ENCODE peak calls at places on chromosome 22, in five cellular contexts. F is stomach, X is OCI-LY7, A is left ventricle myocardium inferior, Y is spleen. S is an unnamed sample.

GRCh38 chr22:20173246-20173645 is 22.4 kb upstream of the CCDC188 start:
- DNase-seq in F (no peak), X (no peak), A (no peak), Y (no peak), S (no peak)

GRCh38 chr22:25970996-25971811 is 198.1 kb upstream of the SEZ6L start:
- DNase-seq in F (no peak), X (no peak), A (no peak), Y (no peak), S (no peak)

GRCh38 chr22:42376721-42377177 is 55.5 kb downstream of the NFAM1 start:
- DNase-seq in F (peak), X (no peak), A (peak), Y (peak), S (no peak)

GRCh38 chr22:23781533-23781932 is 5.2 kb upstream of the SMARCB1 start:
- DNase-seq in F (no peak), X (no peak), A (no peak), Y (no peak), S (no peak)

GRCh38 chr22:41256254-41256897 is 15.6 kb upstream of the CHADL start:
- DNase-seq in F (no peak), X (no peak), A (no peak), Y (no peak), S (no peak)

GRCh38 chr22:37244922-37245722 is 1.1 kb upstream of the RAC2 start:
- DNase-seq in F (no peak), X (peak), A (no peak), Y (peak), S (peak)

GRCh38 chr22:50737728-50738648 is at the start of gene ACR:
- DNase-seq in F (peak), X (no peak), A (no peak), Y (peak), S (no peak)

GRCh38 chr22:40479887-40480538 is 109.6 kb downstream of the SGSM3 start:
- DNase-seq in F (no peak), X (no peak), A (no peak), Y (no peak), S (no peak)

GRCh38 chr22:31049815-31050420 is 31.2 kb upstream of the SMTN start:
- DNase-seq in F (no peak), X (no peak), A (no peak), Y (no peak), S (no peak)

GRCh38 chr22:19173047-19174035 is 5.2 kb downstream of the SLC25A1 start:
- DNase-seq in F (no peak), X (peak), A (no peak), Y (peak), S (no peak)

GRCh38 chr22:36739185-36739584 is 35.6 kb upstream of the CACNG2 start:
- DNase-seq in F (no peak), X (no peak), A (no peak), Y (no peak), S (no peak)

GRCh38 chr22:41699264-41700104 is at the start of gene MEI1:
- DNase-seq in F (peak), X (no peak), A (peak), Y (peak), S (peak)

GRCh38 chr22:42061041-42061440 is 9.6 kb downstream of the NAGA start:
- DNase-seq in F (peak), X (no peak), A (no peak), Y (peak), S (no peak)

GRCh38 chr22:46054091-46054877 is 77.3 kb upstream of the WNT7B start:
- DNase-seq in F (peak), X (peak), A (peak), Y (peak), S (peak)

GRCh38 chr22:20453222-20453621 is 15.6 kb upstream of the SCARF2 start:
- DNase-seq in F (no peak), X (no peak), A (no peak), Y (no peak), S (no peak)

GRCh38 chr22:46547883-46548244 is 10.4 kb upstream of the CELSR1 start:
- DNase-seq in F (no peak), X (no peak), A (peak), Y (peak), S (no peak)

GRCh38 chr22:32204211-32204855 is 540 bp downstream of the RFPL2 start:
- DNase-seq in F (no peak), X (no peak), A (no peak), Y (no peak), S (peak)
- TF ChIP-seq CTCF in F (no peak), X (no peak), A (no peak), Y (no peak), S (no peak)

DNA sequence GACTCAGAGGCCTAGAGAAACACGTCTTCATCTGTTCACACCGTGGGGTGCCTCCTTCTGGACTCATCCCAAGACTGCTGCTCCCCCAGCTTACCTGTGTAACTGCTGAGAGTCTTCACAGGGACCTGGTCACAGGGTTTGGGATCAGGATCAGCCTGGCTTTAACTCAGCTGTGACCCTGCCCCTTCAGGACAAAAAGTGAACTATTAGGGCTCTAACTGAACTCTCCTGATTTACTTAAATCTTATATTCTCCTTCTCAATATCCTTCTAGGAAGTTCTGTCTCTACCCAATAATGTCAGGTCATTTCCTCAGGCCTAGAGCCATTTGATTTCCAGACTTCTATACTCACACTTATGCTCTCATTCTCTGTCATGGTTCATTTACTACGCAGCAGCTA is 108.4 kb downstream of the ZNF280B start:
- DNase-seq in F (no peak), X (no peak), A (no peak), Y (no peak), S (no peak)
- TF ChIP-seq CTCF in F (no peak), X (peak), A (no peak), Y (no peak), S (no peak)

GRCh38 chr22:18005201-18005926 is 19.0 kb downstream of the MICAL3 start:
- DNase-seq in F (no peak), X (peak), A (no peak), Y (no peak), S (no peak)
- TF ChIP-seq CTCF in F (no peak), X (no peak), A (no peak), Y (no peak), S (no peak)

DNA sequence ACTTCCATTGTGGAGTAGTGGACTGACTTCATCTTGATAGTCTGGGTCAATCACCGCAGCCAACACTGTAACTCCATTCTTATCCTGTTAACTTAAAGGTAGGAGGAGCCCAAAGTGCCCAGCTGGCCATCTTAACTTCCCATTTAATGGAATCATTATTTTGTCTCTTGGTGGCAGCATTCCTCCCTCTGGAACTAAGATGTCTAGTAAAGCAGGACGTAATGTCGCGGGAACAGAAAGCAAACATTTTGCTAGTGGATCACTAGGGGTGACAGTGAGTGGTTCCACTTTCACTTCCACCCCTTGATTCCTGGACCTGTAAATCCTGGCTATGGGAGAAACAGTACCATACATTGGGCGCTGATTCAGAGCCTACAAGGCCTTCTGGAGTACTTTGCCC is 71.4 kb downstream of the GAB4 start:
- DNase-seq in F (no peak), X (no peak), A (no peak), Y (no peak), S (no peak)
- TF ChIP-seq CTCF in F (no peak), X (no peak), A (no peak), Y (no peak), S (no peak)

DNA sequence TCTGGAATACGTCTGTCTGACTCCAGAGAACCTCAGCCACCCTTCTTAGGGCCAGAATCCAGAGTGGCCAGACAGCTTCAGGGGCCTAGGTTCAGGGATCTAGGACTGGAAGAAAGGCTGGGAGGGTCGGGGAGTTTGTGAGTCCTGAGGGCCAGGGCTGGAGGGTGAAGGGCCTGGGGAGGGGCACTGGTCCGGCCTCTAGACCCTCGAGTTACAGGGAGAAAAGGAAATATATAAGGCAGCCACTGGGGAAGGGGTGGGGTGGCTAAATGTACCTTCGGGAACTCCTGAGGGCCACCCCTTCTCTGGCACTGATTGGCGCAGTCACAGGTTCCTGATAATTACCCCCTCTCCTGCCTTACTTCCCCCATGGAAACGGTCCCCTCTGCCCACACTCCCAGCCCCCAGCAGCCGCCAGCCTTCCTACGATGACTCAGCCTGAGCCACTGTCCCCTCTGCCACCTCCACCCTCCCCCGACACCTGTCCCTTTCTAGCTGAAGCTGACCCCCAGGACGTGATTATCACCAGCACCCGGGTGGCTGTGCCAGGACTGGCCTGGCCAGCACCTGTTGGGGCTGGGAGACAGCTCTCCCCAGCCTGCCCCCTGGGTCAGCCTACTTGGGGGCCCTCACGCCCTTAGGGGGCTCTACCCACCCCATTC is 26.4 kb downstream of the MB start:
- DNase-seq in F (no peak), X (no peak), A (no peak), Y (no peak), S (no peak)
- TF ChIP-seq CTCF in F (no peak), X (no peak), A (no peak), Y (no peak), S (no peak)

DNA sequence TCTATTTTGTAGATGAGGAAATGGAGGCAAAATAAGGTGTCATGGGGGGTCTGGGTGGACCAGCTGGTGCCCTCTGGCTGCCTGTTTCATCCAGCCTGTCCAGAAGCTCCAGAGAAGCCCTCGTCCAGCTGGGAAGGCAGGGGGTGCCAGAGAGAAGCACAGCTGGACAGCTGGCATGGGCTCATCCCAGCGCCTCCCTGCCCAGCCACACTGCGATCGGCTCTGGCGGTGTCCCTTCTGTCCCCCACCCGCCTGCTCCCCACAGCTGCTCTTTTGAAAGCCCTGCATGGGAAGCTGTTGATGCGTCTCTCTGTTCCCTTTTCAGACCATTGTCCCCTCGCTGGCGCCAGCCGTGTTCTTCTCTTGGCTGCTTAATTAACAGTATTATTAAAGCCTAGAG is 86.5 kb downstream of the MN1 start:
- DNase-seq in F (no peak), X (no peak), A (no peak), Y (peak), S (no peak)
- TF ChIP-seq CTCF in F (no peak), X (no peak), A (peak), Y (no peak), S (no peak)

DNA sequence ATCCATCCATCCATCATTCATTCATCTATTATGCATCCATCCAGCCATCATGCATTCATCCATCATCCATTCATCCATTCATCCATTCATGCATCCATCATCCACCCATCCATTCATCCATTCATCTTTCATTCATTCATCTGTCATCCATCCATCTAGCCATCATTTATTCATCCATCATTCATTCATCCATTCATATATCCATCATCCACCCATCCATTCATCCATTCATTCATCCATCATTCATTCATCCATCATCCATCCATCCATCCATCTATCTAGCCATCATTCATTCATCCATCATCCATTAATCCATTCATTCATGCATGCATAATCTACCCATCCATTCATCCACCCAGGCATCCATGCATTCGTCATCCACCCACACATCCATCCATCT is 1450.3 kb downstream of the TBC1D22A start:
- DNase-seq in F (no peak), X (no peak), A (no peak), Y (no peak), S (no peak)
- TF ChIP-seq CTCF in F (no peak), X (no peak), A (no peak), Y (no peak), S (no peak)

GRCh38 chr22:39291501-39291900 is 27.9 kb downstream of the RPL3 start:
- DNase-seq in F (no peak), X (no peak), A (no peak), Y (no peak), S (no peak)
- TF ChIP-seq CTCF in F (no peak), X (peak), A (no peak), Y (no peak), S (no peak)

S was measured in GM13976.